ENCODE peak calls at places on chromosomes 11 and 22, in four cellular contexts. O is H1, Y is H9, J is mesendoderm. V is an unnamed sample.

GRCh38 chr22:19756288-19757128 is 4.1 kb upstream of the TBX1 start:
- DNase-seq in O (peak), Y (peak), J (peak), V (no peak)

GRCh38 chr11:19890308-19890707 is 177.7 kb downstream of the NAV2 start:
- DNase-seq in O (no peak), Y (no peak), J (peak), V (peak)

GRCh38 chr11:78202733-78203167 is 14.0 kb downstream of the USP35 start:
- DNase-seq in O (no peak), Y (no peak), J (no peak), V (no peak)

GRCh38 chr22:44730490-44731356 is 21.7 kb upstream of the ARHGAP8 start:
- DNase-seq in O (no peak), Y (no peak), J (no peak), V (no peak)

GRCh38 chr11:117817213-117818035 is 7.1 kb downstream of the FXYD2 start:
- DNase-seq in O (peak), Y (peak), J (peak), V (peak)

GRCh38 chr11:120031612-120032600 is 106.0 kb downstream of the TRIM29 start:
- DNase-seq in O (peak), Y (no peak), J (no peak), V (no peak)

GRCh38 chr11:3073029-3073435 is 15.8 kb upstream of the CARS1 start:
- DNase-seq in O (no peak), Y (no peak), J (no peak), V (peak)

GRCh38 chr11:110230377-110230776 is 66.0 kb downstream of the RDX start:
- DNase-seq in O (no peak), Y (no peak), J (no peak), V (no peak)

GRCh38 chr11:105937331-105937730 is 84.7 kb downstream of the MSANTD4 start:
- DNase-seq in O (no peak), Y (no peak), J (no peak), V (peak)

GRCh38 chr22:49570032-49570848 is 257.4 kb downstream of the BRD1 start:
- DNase-seq in O (peak), Y (peak), J (no peak), V (no peak)

GRCh38 chr11:67277231-67277961 is 11.1 kb downstream of the GRK2 start:
- DNase-seq in O (peak), Y (peak), J (peak), V (peak)

GRCh38 chr22:30086496-30086895 is 6.2 kb downstream of the HORMAD2 start:
- DNase-seq in O (no peak), Y (no peak), J (no peak), V (no peak)

GRCh38 chr11:130180896-130181294 is 21.3 kb downstream of the ST14 start:
- DNase-seq in O (no peak), Y (no peak), J (no peak), V (no peak)

GRCh38 chr11:74138021-74138420 is 32.8 kb downstream of the C2CD3 start:
- DNase-seq in O (no peak), Y (no peak), J (no peak), V (peak)

GRCh38 chr11:15754221-15754620 is 602.1 kb downstream of the SOX6 start:
- DNase-seq in O (no peak), Y (no peak), J (no peak), V (no peak)

DNA sequence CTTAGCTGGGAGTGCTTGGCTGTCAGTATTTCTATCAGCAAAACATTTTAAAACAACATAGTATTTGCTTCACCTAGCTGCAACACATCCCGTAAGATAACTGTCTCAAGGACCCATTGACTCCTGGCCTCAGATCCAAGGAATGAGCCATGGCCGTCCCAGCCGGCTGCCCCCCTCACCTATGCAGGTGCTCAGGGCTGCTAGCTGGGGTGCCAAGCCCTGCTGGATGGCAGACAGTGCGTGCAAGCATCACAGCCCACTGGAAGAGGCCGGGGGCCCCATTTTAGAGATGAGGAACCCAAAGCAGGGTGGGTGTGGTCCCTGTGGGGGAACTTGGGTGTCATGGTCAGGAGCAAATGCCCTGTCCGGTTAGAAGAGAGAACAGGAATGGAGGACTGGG is 8.5 kb downstream of the PSMC3 start:
- DNase-seq in O (no peak), Y (no peak), J (no peak), V (no peak)
- H4K5ac ChIP-seq in O (no peak), Y (no peak), J (no peak), V (peak)

GRCh38 chr22:35912668-35913067 is 116.0 kb downstream of the RBFOX2 start:
- DNase-seq in O (no peak), Y (no peak), J (no peak), V (no peak)
- H4K5ac ChIP-seq in O (no peak), Y (no peak), J (no peak), V (no peak)

DNA sequence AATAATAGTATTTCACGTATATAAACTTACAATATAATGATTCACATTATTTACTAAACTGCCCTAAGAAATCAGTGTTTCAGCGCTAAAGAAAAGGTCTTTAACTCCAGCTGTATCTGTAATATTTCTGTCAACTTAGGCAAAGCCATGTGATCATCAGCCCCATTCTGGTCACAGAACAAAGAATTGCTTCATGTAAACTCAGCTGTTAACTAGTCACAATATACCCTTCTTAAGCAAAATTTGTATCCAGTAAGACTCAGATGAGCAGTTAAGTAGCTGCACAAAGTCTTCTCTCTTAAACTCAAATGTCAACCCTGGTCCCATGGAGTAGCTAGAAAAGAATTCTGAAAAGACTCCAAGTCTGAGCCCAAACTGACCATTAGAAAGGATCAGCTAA is 26.6 kb downstream of the HPS5 start:
- DNase-seq in O (no peak), Y (no peak), J (no peak), V (no peak)
- H4K5ac ChIP-seq in O (no peak), Y (no peak), J (no peak), V (no peak)

GRCh38 chr11:46478196-46478595 is 86.6 kb upstream of the CHRM4 start:
- DNase-seq in O (no peak), Y (no peak), J (no peak), V (no peak)
- H4K5ac ChIP-seq in O (no peak), Y (no peak), J (no peak), V (no peak)

GRCh38 chr11:92046103-92046502 is 178.5 kb upstream of the FAT3 start:
- DNase-seq in O (no peak), Y (no peak), J (no peak), V (no peak)
- H4K5ac ChIP-seq in O (no peak), Y (no peak), J (no peak), V (no peak)

DNA sequence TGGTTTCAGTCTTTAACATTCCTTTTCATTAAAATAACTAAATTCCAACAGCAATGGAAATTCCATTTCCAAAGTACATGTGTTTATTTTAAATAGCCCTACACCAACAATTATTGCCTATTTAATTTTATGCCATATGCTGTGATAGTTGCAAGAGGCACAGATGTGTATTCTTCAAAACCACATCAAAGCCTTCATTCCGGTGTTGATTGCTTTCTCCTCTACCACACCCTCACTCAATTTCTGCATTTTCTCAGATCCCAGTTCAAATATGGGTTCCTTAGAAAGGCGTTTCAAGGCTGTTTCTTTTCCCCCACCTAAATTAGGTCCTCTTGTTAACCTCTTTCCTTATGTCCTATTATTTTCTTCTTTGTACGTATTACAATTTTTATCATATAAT is 6.0 kb upstream of the HSD17B12 start:
- DNase-seq in O (no peak), Y (no peak), J (no peak), V (no peak)
- H4K5ac ChIP-seq in O (no peak), Y (no peak), J (no peak), V (no peak)

DNA sequence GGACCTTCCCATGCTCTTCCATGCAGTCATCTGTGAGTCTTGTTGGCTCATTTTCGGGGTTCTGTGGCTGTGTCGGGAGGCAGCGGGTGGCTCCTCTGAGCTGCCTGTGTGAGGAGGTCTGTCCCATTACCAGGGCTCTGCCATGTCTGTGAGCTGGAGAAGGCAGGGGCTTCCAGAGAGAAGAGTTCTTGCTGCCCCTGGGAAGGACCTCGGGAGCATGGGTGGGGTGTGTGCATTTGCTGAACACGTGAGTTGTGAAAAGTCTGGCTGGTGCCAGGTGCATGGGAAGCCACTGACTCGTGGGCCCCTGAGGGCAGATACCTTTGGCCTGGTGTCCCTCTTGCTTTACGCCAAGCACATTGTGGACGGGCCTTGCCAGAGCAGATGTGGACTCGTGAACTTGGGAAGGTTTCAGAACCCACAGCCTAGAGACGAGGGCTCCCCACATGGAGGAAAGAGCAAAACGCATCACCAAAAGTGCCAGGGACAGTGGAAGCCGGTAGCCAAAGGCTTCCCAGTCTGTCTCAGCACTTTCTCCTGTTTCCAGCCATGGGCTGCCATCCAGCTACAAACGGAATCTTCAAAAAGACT is 1324.5 kb downstream of the BRD1 start:
- DNase-seq in O (no peak), Y (no peak), J (no peak), V (no peak)
- H4K5ac ChIP-seq in O (no peak), Y (no peak), J (no peak), V (no peak)

GRCh38 chr11:94681140-94681539 is 87.0 kb upstream of the AMOTL1 start:
- DNase-seq in O (no peak), Y (no peak), J (no peak), V (no peak)
- H4K5ac ChIP-seq in O (no peak), Y (no peak), J (no peak), V (no peak)

DNA sequence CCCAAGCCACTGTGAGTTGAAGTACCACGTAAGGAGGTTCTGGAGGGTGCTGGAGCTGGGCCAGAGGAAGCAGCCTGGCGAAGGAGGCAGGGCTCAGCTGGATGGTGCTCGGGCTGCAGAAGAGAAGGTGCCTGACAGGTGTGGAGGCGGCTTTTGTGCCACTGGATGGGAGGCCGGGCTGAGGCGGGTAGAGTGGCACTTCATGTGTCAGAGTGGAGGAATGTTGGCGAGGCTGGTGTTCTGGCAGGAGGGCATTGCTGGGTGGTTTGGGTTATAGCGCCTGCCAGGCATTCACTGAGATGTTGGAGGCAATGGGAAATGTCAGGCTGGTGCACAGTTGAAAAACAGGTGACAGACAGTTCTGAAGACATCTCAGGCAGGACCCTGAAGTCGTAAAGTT is 24.2 kb downstream of the UBE2L3 start:
- DNase-seq in O (no peak), Y (no peak), J (no peak), V (no peak)
- H4K5ac ChIP-seq in O (no peak), Y (no peak), J (no peak), V (no peak)

V was measured in IMR-90.